ENCODE peak calls at places on chromosomes 16 and 17, in seven cellular contexts. U, J, V, O, W, F and A are unnamed samples. For H3K4me1 and H3K9me3, the result is how much of the 10 kb centered on the place peaks cover.

GRCh38 chr17:882827-883585 is 96.6 kb downstream of the NXN start:
- DNase-seq in U (peak), J (peak), V (peak), O (no peak), W (no peak), F (no peak), A (no peak)

GRCh38 chr17:48596000-48596734 is 2.6 kb upstream of the HOXB5 start:
- DNase-seq in U (peak), J (no peak), V (no peak), O (peak), W (no peak), F (no peak), A (no peak)

GRCh38 chr17:296906-297690 is 55.5 kb downstream of the RPH3AL start:
- DNase-seq in U (no peak), J (no peak), V (no peak), O (no peak), W (no peak), F (no peak), A (no peak)

GRCh38 chr17:76275382-76276068 is 10.4 kb downstream of the UBALD2 start:
- DNase-seq in U (no peak), J (no peak), V (no peak), O (no peak), W (no peak), F (no peak), A (no peak)

GRCh38 chr16:81745704-81746558 is 33.2 kb upstream of the PLCG2 start:
- DNase-seq in U (peak), J (peak), V (peak), O (peak), W (peak), F (peak), A (peak)

GRCh38 chr17:56125830-56126819 is 27.1 kb upstream of the ANKFN1 start:
- DNase-seq in U (peak), J (peak), V (no peak), O (no peak), W (no peak), F (peak), A (peak)

GRCh38 chr16:28300327-28300726 is 8.0 kb downstream of the SBK1 start:
- DNase-seq in U (no peak), J (no peak), V (no peak), O (no peak), W (no peak), F (no peak), A (no peak)

GRCh38 chr17:40598021-40598927 is 33.0 kb upstream of the CCR7 start:
- DNase-seq in U (no peak), J (no peak), V (no peak), O (peak), W (peak), F (no peak), A (no peak)

GRCh38 chr16:28311913-28312312 is 19.6 kb downstream of the SBK1 start:
- DNase-seq in U (no peak), J (no peak), V (no peak), O (no peak), W (no peak), F (no peak), A (no peak)

GRCh38 chr16:48426244-48427135 is 41.3 kb upstream of the SIAH1 start:
- DNase-seq in U (no peak), J (peak), V (no peak), O (no peak), W (no peak), F (peak), A (no peak)
- H3K27ac ChIP-seq in U (no peak), J (no peak), V (no peak), O (no peak), W (no peak), F (peak), A (no peak)

DNA sequence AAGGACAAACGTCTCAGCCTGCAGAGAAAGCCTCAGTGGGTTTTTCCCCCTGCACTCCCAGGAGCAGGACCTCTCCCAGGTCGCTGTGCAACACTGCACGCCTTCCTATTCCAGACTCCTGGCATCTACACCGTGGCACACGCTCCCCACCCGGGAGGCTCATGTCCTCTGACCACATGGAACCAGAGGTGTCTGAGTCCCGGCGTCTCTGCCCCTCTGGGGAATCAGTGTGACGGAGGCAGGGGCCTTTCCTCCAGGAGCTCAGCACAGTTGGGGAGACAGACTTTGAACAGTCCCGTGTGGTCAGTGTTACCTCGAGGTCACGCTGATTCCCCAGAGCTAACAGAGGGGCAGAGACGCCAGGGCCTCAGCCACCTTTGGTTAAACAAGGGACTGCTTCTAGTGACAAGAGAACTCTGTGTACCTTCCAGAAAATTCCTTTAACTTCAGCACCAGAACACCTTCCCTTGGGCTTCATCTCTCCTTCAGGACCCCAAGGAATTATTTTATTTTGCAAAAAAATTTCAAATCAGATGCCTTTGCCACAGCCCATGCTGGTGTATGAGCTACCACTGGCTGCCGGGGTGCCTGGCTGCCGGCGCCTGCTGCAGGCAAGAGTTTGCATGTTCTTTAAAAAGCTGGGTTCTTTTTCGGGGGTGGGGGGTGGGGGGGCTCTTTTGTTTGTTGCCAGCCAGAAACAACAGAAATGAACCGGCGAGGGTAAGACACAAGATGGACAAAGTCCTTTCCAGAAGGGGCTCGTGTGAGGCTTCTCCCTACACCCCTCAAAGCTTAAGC is 6.6 kb downstream of the CANT1 start:
- DNase-seq in U (peak), J (no peak), V (no peak), O (no peak), W (no peak), F (no peak), A (no peak)
- H3K4me1 ChIP-seq in U (under half), J (under half), V (under half), O (under half), W (under half), F (under half), A (under half)

DNA sequence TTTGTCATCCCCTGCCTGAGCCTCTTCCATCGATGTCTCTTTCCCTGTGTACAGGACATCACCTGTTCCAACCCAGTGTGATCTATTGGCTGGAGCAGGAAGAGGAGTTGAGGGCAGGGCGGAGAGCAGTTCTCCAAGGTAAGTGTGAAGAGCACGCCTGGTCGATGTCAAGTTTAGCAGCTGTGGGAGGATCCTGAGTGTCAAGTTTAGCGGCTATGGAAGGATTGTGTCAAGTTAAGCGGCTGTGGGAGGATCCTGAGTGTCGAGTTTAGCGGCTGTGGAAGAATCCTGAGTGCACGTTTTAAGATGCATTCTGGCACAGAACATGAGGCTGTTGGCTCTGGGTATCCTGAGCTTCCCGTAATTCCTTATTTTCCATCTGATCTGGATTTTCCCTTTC is 7.2 kb downstream of the ZNF778 start:
- DNase-seq in U (no peak), J (no peak), V (no peak), O (no peak), W (no peak), F (no peak), A (no peak)
- H3K9me3 ChIP-seq in U (under half), J (under half), V (under half), O (under half), W (under half), F (under half), A (under half)

GRCh38 chr17:63571632-63572310 is 21.5 kb downstream of the DCAF7 start:
- DNase-seq in U (no peak), J (peak), V (no peak), O (no peak), W (no peak), F (no peak), A (no peak)
- H3K27ac ChIP-seq in U (no peak), J (no peak), V (no peak), O (no peak), W (no peak), F (no peak), A (no peak)

GRCh38 chr16:84294196-84295142 is at the start of gene WFDC1:
- DNase-seq in U (peak), J (no peak), V (no peak), O (no peak), W (no peak), F (no peak), A (peak)

GRCh38 chr16:84292032-84292431 is 2.6 kb upstream of the WFDC1 start:
- DNase-seq in U (no peak), J (peak), V (no peak), O (no peak), W (no peak), F (no peak), A (peak)

GRCh38 chr16:84293406-84293805 is 1.3 kb upstream of the WFDC1 start:
- DNase-seq in U (no peak), J (no peak), V (no peak), O (no peak), W (no peak), F (no peak), A (no peak)

GRCh38 chr16:84298376-84298899 is 3.8 kb downstream of the WFDC1 start:
- DNase-seq in U (no peak), J (no peak), V (no peak), O (no peak), W (no peak), F (no peak), A (no peak)

DNA sequence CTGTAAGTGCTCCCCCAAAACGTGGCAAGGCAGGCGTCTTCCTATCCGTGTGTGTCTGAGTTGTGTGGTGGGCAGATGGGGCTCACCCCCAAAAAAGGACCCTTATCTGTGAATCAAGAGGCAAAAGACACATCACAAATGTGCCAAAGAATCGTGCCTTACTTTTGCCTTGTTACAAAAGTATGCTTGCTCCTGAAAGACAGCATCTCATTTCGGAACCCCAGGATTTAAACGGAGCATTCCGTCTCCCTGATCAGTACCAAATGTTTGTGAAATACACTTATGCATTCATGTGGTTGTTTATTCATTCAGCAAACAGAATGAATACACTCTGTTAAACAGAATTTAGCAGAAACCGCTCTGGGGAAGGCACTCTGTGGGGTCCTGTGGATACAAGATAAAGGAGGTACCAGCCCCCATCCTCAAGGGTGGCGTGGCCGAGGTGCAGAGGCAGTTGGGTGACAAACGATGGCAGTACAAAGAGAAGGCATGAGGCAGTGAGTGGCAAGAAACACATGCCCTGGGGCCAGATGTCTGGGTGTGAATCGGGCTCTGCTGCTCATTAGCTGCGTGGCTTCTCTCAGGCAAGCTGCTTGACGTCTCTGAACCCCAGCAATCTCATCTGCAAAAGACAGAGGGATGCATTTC is 649 bp downstream of the WFDC1 start:
- DNase-seq in U (no peak), J (no peak), V (no peak), O (no peak), W (no peak), F (no peak), A (peak)
- H3K4me1 ChIP-seq in U (under half), J (under half), V (under half), O (under half), W (under half), F (under half), A (half or more)

DNA sequence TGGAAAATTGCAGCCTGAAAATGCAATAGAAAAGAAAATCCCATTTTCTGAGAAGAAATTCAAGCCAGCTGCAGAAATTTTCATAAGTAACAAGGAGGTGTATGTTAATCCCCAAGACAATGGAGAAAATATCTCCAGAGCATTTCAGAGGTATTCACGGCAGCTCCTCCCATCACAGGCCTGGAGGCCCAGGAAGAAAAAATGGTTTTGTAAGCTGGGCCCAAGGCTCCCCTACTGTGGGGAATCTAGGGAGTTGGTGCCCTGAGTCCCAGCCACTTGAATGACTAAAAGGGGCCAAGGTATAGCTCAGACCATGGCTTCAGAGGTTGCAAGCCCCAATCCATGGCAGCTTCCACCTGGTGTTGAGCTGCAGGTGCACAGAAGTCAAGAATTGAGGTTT is 93.3 kb upstream of the ZNF267 start:
- DNase-seq in U (no peak), J (no peak), V (no peak), O (no peak), W (no peak), F (no peak), A (no peak)
- H3K9me3 ChIP-seq in U (half or more), J (under half), V (half or more), O (under half), W (under half), F (under half), A (under half)